ENCODE peak calls at places on chromosomes 13 and 19, in six cellular contexts. One of them, this sample, is unnamed.

GRCh38 chr19:7497292-7497691 is 8.5 kb upstream of the PEX11G start:
- DNase-seq in transverse colon: no peak
- DNase-seq in mesothelial cell of epicardium: no peak
- DNase-seq in fibroblast of mammary gland: no peak
- DNase-seq in AG10803: no peak
- DNase-seq in B cell: peak
- DNase-seq in this sample: no peak

GRCh38 chr13:31427151-31427867 is 227.5 kb downstream of the B3GLCT start:
- DNase-seq in transverse colon: no peak
- DNase-seq in mesothelial cell of epicardium: no peak
- DNase-seq in fibroblast of mammary gland: no peak
- DNase-seq in AG10803: no peak
- DNase-seq in B cell: no peak
- DNase-seq in this sample: no peak

GRCh38 chr19:12788682-12789097 is 2.6 kb upstream of the JUNB start:
- DNase-seq in transverse colon: peak
- DNase-seq in mesothelial cell of epicardium: peak
- DNase-seq in fibroblast of mammary gland: peak
- DNase-seq in AG10803: peak
- DNase-seq in B cell: peak
- DNase-seq in this sample: peak

GRCh38 chr13:41144576-41144975 is 12.0 kb upstream of the KBTBD6 start:
- DNase-seq in transverse colon: no peak
- DNase-seq in mesothelial cell of epicardium: no peak
- DNase-seq in fibroblast of mammary gland: no peak
- DNase-seq in AG10803: no peak
- DNase-seq in B cell: no peak
- DNase-seq in this sample: no peak

GRCh38 chr13:28558126-28558525 is 63.2 kb upstream of the FLT1 start:
- DNase-seq in transverse colon: no peak
- DNase-seq in mesothelial cell of epicardium: no peak
- DNase-seq in fibroblast of mammary gland: peak
- DNase-seq in AG10803: peak
- DNase-seq in B cell: no peak
- DNase-seq in this sample: no peak

GRCh38 chr13:96053003-96053703 is at the start of gene UGGT2:
- DNase-seq in transverse colon: peak
- DNase-seq in mesothelial cell of epicardium: peak
- DNase-seq in fibroblast of mammary gland: peak
- DNase-seq in AG10803: peak
- DNase-seq in B cell: peak
- DNase-seq in this sample: peak

GRCh38 chr13:111526922-111527321 is 206.5 kb downstream of the TEX29 start:
- DNase-seq in transverse colon: no peak
- DNase-seq in mesothelial cell of epicardium: no peak
- DNase-seq in fibroblast of mammary gland: no peak
- DNase-seq in AG10803: no peak
- DNase-seq in B cell: no peak
- DNase-seq in this sample: no peak

GRCh38 chr13:113848020-113848419 is 15.9 kb downstream of the GAS6 start:
- DNase-seq in transverse colon: no peak
- DNase-seq in mesothelial cell of epicardium: no peak
- DNase-seq in fibroblast of mammary gland: no peak
- DNase-seq in AG10803: no peak
- DNase-seq in B cell: no peak
- DNase-seq in this sample: no peak

GRCh38 chr13:20709782-20710181 is 6.3 kb downstream of the IL17D start:
- DNase-seq in transverse colon: no peak
- DNase-seq in mesothelial cell of epicardium: no peak
- DNase-seq in fibroblast of mammary gland: no peak
- DNase-seq in AG10803: no peak
- DNase-seq in B cell: no peak
- DNase-seq in this sample: no peak

GRCh38 chr19:45643024-45643926 is 4.1 kb upstream of the EML2 start:
- DNase-seq in transverse colon: peak
- DNase-seq in mesothelial cell of epicardium: peak
- DNase-seq in fibroblast of mammary gland: peak
- DNase-seq in AG10803: peak
- DNase-seq in B cell: peak
- DNase-seq in this sample: peak

GRCh38 chr13:75405976-75406703 is 75.8 kb downstream of the TBC1D4 start:
- DNase-seq in transverse colon: no peak
- DNase-seq in mesothelial cell of epicardium: no peak
- DNase-seq in fibroblast of mammary gland: peak
- DNase-seq in AG10803: peak
- DNase-seq in B cell: no peak
- DNase-seq in this sample: no peak

GRCh38 chr19:18131841-18132596 is 20.9 kb upstream of the PIK3R2 start:
- DNase-seq in transverse colon: no peak
- DNase-seq in mesothelial cell of epicardium: no peak
- DNase-seq in fibroblast of mammary gland: no peak
- DNase-seq in AG10803: no peak
- DNase-seq in B cell: no peak
- DNase-seq in this sample: no peak

GRCh38 chr13:108700421-108701170 is 71.2 kb downstream of the MYO16 start:
- DNase-seq in transverse colon: no peak
- DNase-seq in mesothelial cell of epicardium: no peak
- DNase-seq in fibroblast of mammary gland: peak
- DNase-seq in AG10803: no peak
- DNase-seq in B cell: no peak
- DNase-seq in this sample: no peak

GRCh38 chr13:110109910-110110309 is 197.0 kb downstream of the COL4A1 start:
- DNase-seq in transverse colon: peak
- DNase-seq in mesothelial cell of epicardium: no peak
- DNase-seq in fibroblast of mammary gland: peak
- DNase-seq in AG10803: peak
- DNase-seq in B cell: no peak
- DNase-seq in this sample: no peak

GRCh38 chr13:72204291-72204690 is 337.3 kb upstream of the DACH1 start:
- DNase-seq in transverse colon: no peak
- DNase-seq in mesothelial cell of epicardium: no peak
- DNase-seq in fibroblast of mammary gland: peak
- DNase-seq in AG10803: peak
- DNase-seq in B cell: no peak
- DNase-seq in this sample: no peak

GRCh38 chr19:10936661-10937084 is 8.1 kb downstream of the TIMM29 start:
- DNase-seq in transverse colon: peak
- DNase-seq in mesothelial cell of epicardium: peak
- DNase-seq in fibroblast of mammary gland: peak
- DNase-seq in AG10803: peak
- DNase-seq in B cell: peak
- DNase-seq in this sample: peak

GRCh38 chr13:42649761-42650289 is 75.9 kb downstream of the TNFSF11 start:
- DNase-seq in transverse colon: no peak
- DNase-seq in mesothelial cell of epicardium: no peak
- DNase-seq in fibroblast of mammary gland: peak
- DNase-seq in AG10803: no peak
- DNase-seq in B cell: no peak
- DNase-seq in this sample: no peak

GRCh38 chr19:6092329-6093286 is 17.7 kb downstream of the RFX2 start:
- DNase-seq in transverse colon: peak
- DNase-seq in mesothelial cell of epicardium: peak
- DNase-seq in fibroblast of mammary gland: peak
- DNase-seq in AG10803: peak
- DNase-seq in B cell: no peak
- DNase-seq in this sample: no peak

GRCh38 chr19:44796701-44797115 is 12.2 kb upstream of the BCAM start:
- DNase-seq in transverse colon: no peak
- DNase-seq in mesothelial cell of epicardium: no peak
- DNase-seq in fibroblast of mammary gland: no peak
- DNase-seq in AG10803: no peak
- DNase-seq in B cell: no peak
- DNase-seq in this sample: no peak

GRCh38 chr13:21176982-21177284 is 475 bp downstream of the MRPL57 start:
- DNase-seq in transverse colon: no peak
- DNase-seq in mesothelial cell of epicardium: no peak
- DNase-seq in fibroblast of mammary gland: no peak
- DNase-seq in AG10803: no peak
- DNase-seq in B cell: no peak
- DNase-seq in this sample: no peak

GRCh38 chr19:31296741-31297390 is 52.4 kb downstream of the TSHZ3 start:
- DNase-seq in transverse colon: no peak
- DNase-seq in mesothelial cell of epicardium: no peak
- DNase-seq in fibroblast of mammary gland: no peak
- DNase-seq in AG10803: no peak
- DNase-seq in B cell: no peak
- DNase-seq in this sample: no peak

GRCh38 chr13:24127116-24127631 is 33.3 kb upstream of the SPATA13 start:
- DNase-seq in transverse colon: peak
- DNase-seq in mesothelial cell of epicardium: no peak
- DNase-seq in fibroblast of mammary gland: peak
- DNase-seq in AG10803: peak
- DNase-seq in B cell: no peak
- DNase-seq in this sample: no peak

GRCh38 chr19:41353466-41354342 is at the start of gene TGFB1:
- DNase-seq in transverse colon: peak
- DNase-seq in mesothelial cell of epicardium: peak
- DNase-seq in fibroblast of mammary gland: peak
- DNase-seq in AG10803: peak
- DNase-seq in B cell: peak
- DNase-seq in this sample: peak

GRCh38 chr19:8085606-8086464 is 33.3 kb downstream of the CCL25 start:
- DNase-seq in transverse colon: peak
- DNase-seq in mesothelial cell of epicardium: no peak
- DNase-seq in fibroblast of mammary gland: no peak
- DNase-seq in AG10803: no peak
- DNase-seq in B cell: no peak
- DNase-seq in this sample: no peak

GRCh38 chr13:102933076-102933922 is 87.5 kb downstream of the ERCC5 start:
- DNase-seq in transverse colon: no peak
- DNase-seq in mesothelial cell of epicardium: no peak
- DNase-seq in fibroblast of mammary gland: no peak
- DNase-seq in AG10803: no peak
- DNase-seq in B cell: no peak
- DNase-seq in this sample: no peak

GRCh38 chr13:110114351-110114750 is 192.6 kb downstream of the COL4A1 start:
- DNase-seq in transverse colon: no peak
- DNase-seq in mesothelial cell of epicardium: no peak
- DNase-seq in fibroblast of mammary gland: peak
- DNase-seq in AG10803: peak
- DNase-seq in B cell: no peak
- DNase-seq in this sample: no peak

GRCh38 chr19:32676186-32676894 is 692 bp downstream of the RGS9BP start:
- DNase-seq in transverse colon: no peak
- DNase-seq in mesothelial cell of epicardium: peak
- DNase-seq in fibroblast of mammary gland: no peak
- DNase-seq in AG10803: no peak
- DNase-seq in B cell: peak
- DNase-seq in this sample: peak

GRCh38 chr19:32676895-32677359 is 1.3 kb downstream of the RGS9BP start:
- DNase-seq in transverse colon: no peak
- DNase-seq in mesothelial cell of epicardium: no peak
- DNase-seq in fibroblast of mammary gland: no peak
- DNase-seq in AG10803: no peak
- DNase-seq in B cell: no peak
- DNase-seq in this sample: no peak

GRCh38 chr19:32675720-32676185 is at the start of gene RGS9BP:
- DNase-seq in transverse colon: peak
- DNase-seq in mesothelial cell of epicardium: peak
- DNase-seq in fibroblast of mammary gland: peak
- DNase-seq in AG10803: peak
- DNase-seq in B cell: peak
- DNase-seq in this sample: peak

GRCh38 chr19:32674959-32675719 is at the start of gene ANKRD27:
- DNase-seq in transverse colon: peak
- DNase-seq in mesothelial cell of epicardium: peak
- DNase-seq in fibroblast of mammary gland: peak
- DNase-seq in AG10803: peak
- DNase-seq in B cell: peak
- DNase-seq in this sample: peak

GRCh38 chr19:32677657-32678056 is 2.0 kb downstream of the RGS9BP start:
- DNase-seq in transverse colon: no peak
- DNase-seq in mesothelial cell of epicardium: peak
- DNase-seq in fibroblast of mammary gland: no peak
- DNase-seq in AG10803: no peak
- DNase-seq in B cell: no peak
- DNase-seq in this sample: no peak
- TF ChIP-seq CTCF in transverse colon: no peak
- TF ChIP-seq CTCF in mesothelial cell of epicardium: no peak
- TF ChIP-seq CTCF in fibroblast of mammary gland: no peak
- TF ChIP-seq CTCF in AG10803: no peak
- TF ChIP-seq CTCF in B cell: no peak
- TF ChIP-seq CTCF in this sample: no peak

DNA sequence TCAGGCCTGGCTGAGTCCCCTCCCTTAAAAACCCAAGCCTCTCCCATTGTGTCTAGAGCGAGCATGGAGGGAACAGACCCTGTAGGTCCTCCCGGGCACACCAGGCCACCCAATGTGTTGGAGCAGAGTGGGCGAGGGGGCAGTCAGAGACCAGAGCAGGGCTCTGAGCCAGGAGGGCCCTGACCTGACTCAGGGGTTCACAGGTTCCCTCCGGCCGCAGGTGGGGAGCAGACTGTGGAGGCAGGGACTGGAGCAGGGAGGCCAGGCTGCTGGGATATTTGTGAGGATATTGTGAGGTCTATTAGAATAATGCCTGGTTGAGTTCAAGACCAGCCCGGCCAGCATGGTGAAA is 1.6 kb upstream of the TYROBP start:
- DNase-seq in transverse colon: no peak
- DNase-seq in mesothelial cell of epicardium: no peak
- DNase-seq in fibroblast of mammary gland: no peak
- DNase-seq in AG10803: no peak
- DNase-seq in B cell: no peak
- DNase-seq in this sample: no peak
- TF ChIP-seq CTCF in transverse colon: no peak
- TF ChIP-seq CTCF in mesothelial cell of epicardium: no peak
- TF ChIP-seq CTCF in fibroblast of mammary gland: no peak
- TF ChIP-seq CTCF in AG10803: no peak
- TF ChIP-seq CTCF in B cell: no peak
- TF ChIP-seq CTCF in this sample: no peak

GRCh38 chr13:35954207-35954560 is 177.0 kb downstream of the DCLK1 start:
- DNase-seq in transverse colon: no peak
- DNase-seq in mesothelial cell of epicardium: no peak
- DNase-seq in fibroblast of mammary gland: no peak
- DNase-seq in AG10803: peak
- DNase-seq in B cell: no peak
- DNase-seq in this sample: no peak

GRCh38 chr13:35956074-35956473 is 175.1 kb downstream of the DCLK1 start:
- DNase-seq in transverse colon: no peak
- DNase-seq in mesothelial cell of epicardium: no peak
- DNase-seq in fibroblast of mammary gland: no peak
- DNase-seq in AG10803: no peak
- DNase-seq in B cell: no peak
- DNase-seq in this sample: no peak

GRCh38 chr13:35957174-35957867 is 173.9 kb downstream of the DCLK1 start:
- DNase-seq in transverse colon: no peak
- DNase-seq in mesothelial cell of epicardium: no peak
- DNase-seq in fibroblast of mammary gland: peak
- DNase-seq in AG10803: peak
- DNase-seq in B cell: no peak
- DNase-seq in this sample: no peak

GRCh38 chr13:35957996-35958395 is 173.2 kb downstream of the DCLK1 start:
- DNase-seq in transverse colon: no peak
- DNase-seq in mesothelial cell of epicardium: no peak
- DNase-seq in fibroblast of mammary gland: no peak
- DNase-seq in AG10803: no peak
- DNase-seq in B cell: no peak
- DNase-seq in this sample: no peak

GRCh38 chr13:35953537-35954206 is 177.5 kb downstream of the DCLK1 start:
- DNase-seq in transverse colon: peak
- DNase-seq in mesothelial cell of epicardium: peak
- DNase-seq in fibroblast of mammary gland: peak
- DNase-seq in AG10803: peak
- DNase-seq in B cell: no peak
- DNase-seq in this sample: no peak
- TF ChIP-seq CTCF in transverse colon: peak
- TF ChIP-seq CTCF in mesothelial cell of epicardium: peak
- TF ChIP-seq CTCF in fibroblast of mammary gland: peak
- TF ChIP-seq CTCF in AG10803: peak
- TF ChIP-seq CTCF in B cell: no peak
- TF ChIP-seq CTCF in this sample: peak

GRCh38 chr13:99331881-99332293 is 24.7 kb upstream of the GPR183 start:
- DNase-seq in transverse colon: no peak
- DNase-seq in mesothelial cell of epicardium: no peak
- DNase-seq in fibroblast of mammary gland: no peak
- DNase-seq in AG10803: no peak
- DNase-seq in B cell: no peak
- DNase-seq in this sample: no peak
- TF ChIP-seq CTCF in transverse colon: no peak
- TF ChIP-seq CTCF in mesothelial cell of epicardium: no peak
- TF ChIP-seq CTCF in fibroblast of mammary gland: no peak
- TF ChIP-seq CTCF in AG10803: no peak
- TF ChIP-seq CTCF in B cell: no peak
- TF ChIP-seq CTCF in this sample: no peak

This sample was measured in GM06990.